ENCODE peak calls at places on chromosomes 12 and 14, in ten cellular contexts. One of them, this sample, is unnamed.

GRCh38 chr12:12734054-12734453 is 16.9 kb downstream of the CDKN1B start:
- DNase-seq in heart left ventricle: no peak
- DNase-seq in GM13977: no peak
- DNase-seq in fibroblast of lung: peak
- DNase-seq in dorsolateral prefrontal cortex: no peak
- DNase-seq in IMR-90: peak
- DNase-seq in fibroblast of the aortic adventitia: peak
- DNase-seq in GM13976: no peak
- DNase-seq in A549: no peak
- DNase-seq in HFFc6: peak
- DNase-seq in this sample: no peak

GRCh38 chr12:131533139-131533538 is 177.8 kb upstream of the SFSWAP start:
- DNase-seq in IMR-90: no peak
- DNase-seq in A549: no peak
- DNase-seq in GM13977: no peak
- DNase-seq in HFFc6: no peak
- DNase-seq in heart left ventricle: no peak
- DNase-seq in fibroblast of the aortic adventitia: no peak
- DNase-seq in fibroblast of lung: no peak
- DNase-seq in dorsolateral prefrontal cortex: no peak
- DNase-seq in GM13976: peak
- DNase-seq in this sample: no peak

GRCh38 chr14:71555654-71556559 is 376.3 kb upstream of the RGS6 start:
- DNase-seq in dorsolateral prefrontal cortex: no peak
- DNase-seq in A549: no peak
- DNase-seq in GM13977: peak
- DNase-seq in GM13976: peak
- DNase-seq in HFFc6: no peak
- DNase-seq in fibroblast of lung: no peak
- DNase-seq in IMR-90: peak
- DNase-seq in fibroblast of the aortic adventitia: peak
- DNase-seq in heart left ventricle: no peak
- DNase-seq in this sample: no peak

GRCh38 chr12:101829639-101830390 is 944 bp downstream of the GNPTAB start:
- DNase-seq in dorsolateral prefrontal cortex: no peak
- DNase-seq in GM13977: no peak
- DNase-seq in heart left ventricle: no peak
- DNase-seq in fibroblast of lung: no peak
- DNase-seq in GM13976: no peak
- DNase-seq in fibroblast of the aortic adventitia: peak
- DNase-seq in HFFc6: no peak
- DNase-seq in IMR-90: no peak
- DNase-seq in A549: no peak
- DNase-seq in this sample: no peak

GRCh38 chr12:14577344-14577743 is 9.7 kb upstream of the PLBD1 start:
- DNase-seq in IMR-90: no peak
- DNase-seq in A549: no peak
- DNase-seq in fibroblast of lung: no peak
- DNase-seq in GM13977: no peak
- DNase-seq in fibroblast of the aortic adventitia: no peak
- DNase-seq in heart left ventricle: no peak
- DNase-seq in HFFc6: no peak
- DNase-seq in GM13976: no peak
- DNase-seq in dorsolateral prefrontal cortex: no peak
- DNase-seq in this sample: peak

GRCh38 chr12:107196681-107197080 is 103.3 kb upstream of the CRY1 start:
- DNase-seq in fibroblast of lung: peak
- DNase-seq in IMR-90: peak
- DNase-seq in heart left ventricle: no peak
- DNase-seq in fibroblast of the aortic adventitia: peak
- DNase-seq in GM13976: no peak
- DNase-seq in GM13977: no peak
- DNase-seq in HFFc6: no peak
- DNase-seq in A549: no peak
- DNase-seq in dorsolateral prefrontal cortex: no peak
- DNase-seq in this sample: no peak

GRCh38 chr12:12983420-12984035 is 16.5 kb downstream of the HEBP1 start:
- DNase-seq in fibroblast of lung: peak
- DNase-seq in HFFc6: peak
- DNase-seq in GM13976: no peak
- DNase-seq in GM13977: peak
- DNase-seq in heart left ventricle: no peak
- DNase-seq in fibroblast of the aortic adventitia: peak
- DNase-seq in dorsolateral prefrontal cortex: no peak
- DNase-seq in A549: peak
- DNase-seq in IMR-90: peak
- DNase-seq in this sample: peak

GRCh38 chr14:33617154-33617553 is 333.7 kb downstream of the EGLN3 start:
- DNase-seq in IMR-90: peak
- DNase-seq in A549: no peak
- DNase-seq in HFFc6: peak
- DNase-seq in GM13976: no peak
- DNase-seq in fibroblast of lung: peak
- DNase-seq in GM13977: no peak
- DNase-seq in dorsolateral prefrontal cortex: no peak
- DNase-seq in heart left ventricle: no peak
- DNase-seq in fibroblast of the aortic adventitia: peak
- DNase-seq in this sample: peak

GRCh38 chr12:93317227-93317626 is 60.5 kb upstream of the NUDT4 start:
- DNase-seq in A549: no peak
- DNase-seq in heart left ventricle: no peak
- DNase-seq in HFFc6: no peak
- DNase-seq in fibroblast of lung: no peak
- DNase-seq in IMR-90: no peak
- DNase-seq in GM13977: no peak
- DNase-seq in dorsolateral prefrontal cortex: no peak
- DNase-seq in fibroblast of the aortic adventitia: no peak
- DNase-seq in GM13976: no peak
- DNase-seq in this sample: no peak

GRCh38 chr12:107091989-107092641 is 1.2 kb downstream of the CRY1 start:
- DNase-seq in GM13977: peak
- DNase-seq in dorsolateral prefrontal cortex: no peak
- DNase-seq in heart left ventricle: no peak
- DNase-seq in fibroblast of lung: peak
- DNase-seq in A549: peak
- DNase-seq in fibroblast of the aortic adventitia: peak
- DNase-seq in GM13976: peak
- DNase-seq in HFFc6: peak
- DNase-seq in IMR-90: peak
- DNase-seq in this sample: peak

GRCh38 chr14:96863327-96863985 is 66.3 kb downstream of the VRK1 start:
- DNase-seq in GM13976: no peak
- DNase-seq in IMR-90: no peak
- DNase-seq in heart left ventricle: no peak
- DNase-seq in A549: no peak
- DNase-seq in dorsolateral prefrontal cortex: no peak
- DNase-seq in HFFc6: no peak
- DNase-seq in fibroblast of lung: no peak
- DNase-seq in fibroblast of the aortic adventitia: no peak
- DNase-seq in GM13977: no peak
- DNase-seq in this sample: no peak

GRCh38 chr14:85535916-85536834 is 6.2 kb downstream of the FLRT2 start:
- DNase-seq in GM13976: no peak
- DNase-seq in fibroblast of lung: peak
- DNase-seq in GM13977: no peak
- DNase-seq in A549: peak
- DNase-seq in heart left ventricle: no peak
- DNase-seq in dorsolateral prefrontal cortex: no peak
- DNase-seq in fibroblast of the aortic adventitia: peak
- DNase-seq in IMR-90: peak
- DNase-seq in HFFc6: peak
- DNase-seq in this sample: no peak

GRCh38 chr12:38113991-38114390 is 202.6 kb upstream of the ALG10B start:
- DNase-seq in fibroblast of the aortic adventitia: no peak
- DNase-seq in dorsolateral prefrontal cortex: no peak
- DNase-seq in GM13976: no peak
- DNase-seq in HFFc6: no peak
- DNase-seq in GM13977: no peak
- DNase-seq in fibroblast of lung: no peak
- DNase-seq in heart left ventricle: no peak
- DNase-seq in A549: no peak
- DNase-seq in IMR-90: no peak
- DNase-seq in this sample: no peak

DNA sequence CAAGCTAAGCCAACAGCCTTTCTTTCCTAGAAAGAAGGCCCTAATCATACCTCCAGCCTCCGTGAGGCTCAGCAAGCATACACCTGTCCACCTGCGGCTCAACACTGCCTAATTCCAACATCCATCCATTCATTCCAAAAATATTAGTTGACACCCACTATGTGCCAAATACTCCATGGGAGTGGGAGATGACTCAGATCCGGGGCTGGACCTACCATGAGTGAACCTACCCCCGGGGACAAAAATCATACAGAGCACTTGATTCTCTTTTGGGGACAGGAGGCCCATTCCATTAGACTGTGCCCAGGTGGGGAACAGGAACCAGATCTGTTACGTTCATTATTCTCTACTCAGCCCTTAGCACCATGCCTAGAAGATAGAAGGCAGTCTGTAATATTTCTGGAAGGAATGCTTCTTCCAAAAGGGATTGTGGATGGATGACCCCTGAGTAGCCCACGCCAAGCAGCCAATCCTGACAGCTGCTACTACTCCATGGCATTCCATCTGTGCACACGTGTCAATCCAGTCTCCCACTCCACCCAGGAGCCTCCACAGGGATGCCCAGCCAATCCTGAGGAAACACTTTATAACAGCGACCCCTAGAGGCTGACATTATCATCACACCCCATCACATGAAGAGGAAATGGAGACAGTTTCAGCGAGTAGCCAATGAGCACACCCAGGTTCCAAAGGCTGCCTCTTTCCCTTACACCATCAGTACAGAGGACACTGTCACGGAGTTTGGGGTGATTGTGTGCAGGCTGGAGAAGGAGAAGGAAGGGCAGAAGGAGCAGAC is 170.7 kb downstream of the ESRRB start:
- DNase-seq in fibroblast of the aortic adventitia: peak
- DNase-seq in fibroblast of lung: no peak
- DNase-seq in IMR-90: no peak
- DNase-seq in heart left ventricle: no peak
- DNase-seq in HFFc6: peak
- DNase-seq in A549: peak
- DNase-seq in GM13977: peak
- DNase-seq in GM13976: peak
- DNase-seq in dorsolateral prefrontal cortex: no peak
- DNase-seq in this sample: no peak
- TF ChIP-seq CTCF in fibroblast of the aortic adventitia: peak
- TF ChIP-seq CTCF in fibroblast of lung: peak
- TF ChIP-seq CTCF in IMR-90: peak
- TF ChIP-seq CTCF in heart left ventricle: peak
- TF ChIP-seq CTCF in HFFc6: peak
- TF ChIP-seq CTCF in A549: peak
- TF ChIP-seq CTCF in GM13977: peak
- TF ChIP-seq CTCF in GM13976: peak
- TF ChIP-seq CTCF in dorsolateral prefrontal cortex: no peak
- TF ChIP-seq CTCF in this sample: peak

GRCh38 chr12:84397279-84397678 is 515.3 kb downstream of the SLC6A15 start:
- DNase-seq in dorsolateral prefrontal cortex: no peak
- DNase-seq in HFFc6: no peak
- DNase-seq in IMR-90: no peak
- DNase-seq in heart left ventricle: no peak
- DNase-seq in fibroblast of lung: peak
- DNase-seq in GM13977: no peak
- DNase-seq in fibroblast of the aortic adventitia: peak
- DNase-seq in A549: no peak
- DNase-seq in GM13976: no peak
- DNase-seq in this sample: no peak
- TF ChIP-seq CTCF in dorsolateral prefrontal cortex: peak
- TF ChIP-seq CTCF in HFFc6: peak
- TF ChIP-seq CTCF in IMR-90: peak
- TF ChIP-seq CTCF in heart left ventricle: peak
- TF ChIP-seq CTCF in fibroblast of lung: peak
- TF ChIP-seq CTCF in GM13977: no peak
- TF ChIP-seq CTCF in fibroblast of the aortic adventitia: no peak
- TF ChIP-seq CTCF in A549: no peak
- TF ChIP-seq CTCF in GM13976: no peak
- TF ChIP-seq CTCF in this sample: no peak

DNA sequence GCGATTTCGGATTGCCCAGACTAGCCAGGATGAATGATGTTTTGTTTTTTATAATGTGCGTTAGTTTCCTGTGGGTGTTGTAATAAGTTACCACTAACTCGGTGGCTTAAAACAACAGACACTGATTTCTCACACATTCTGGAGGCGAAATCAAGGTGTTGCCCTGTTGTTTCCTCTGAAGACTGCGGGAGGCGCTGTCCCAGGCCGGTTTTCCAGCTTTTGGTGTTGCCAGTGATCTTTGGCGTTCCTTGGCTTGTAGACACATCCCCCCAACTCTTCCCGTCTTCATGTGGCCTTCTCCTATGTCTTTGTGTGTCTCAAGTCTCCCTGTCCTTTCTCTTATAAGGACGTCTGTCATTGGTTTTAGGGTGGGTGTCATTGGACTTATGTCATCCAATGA is 267.7 kb downstream of the AACS start:
- DNase-seq in IMR-90: no peak
- DNase-seq in dorsolateral prefrontal cortex: no peak
- DNase-seq in fibroblast of the aortic adventitia: no peak
- DNase-seq in heart left ventricle: no peak
- DNase-seq in GM13976: no peak
- DNase-seq in GM13977: no peak
- DNase-seq in fibroblast of lung: no peak
- DNase-seq in A549: no peak
- DNase-seq in HFFc6: no peak
- DNase-seq in this sample: no peak
- TF ChIP-seq CTCF in IMR-90: no peak
- TF ChIP-seq CTCF in dorsolateral prefrontal cortex: no peak
- TF ChIP-seq CTCF in fibroblast of the aortic adventitia: no peak
- TF ChIP-seq CTCF in heart left ventricle: no peak
- TF ChIP-seq CTCF in GM13976: no peak
- TF ChIP-seq CTCF in GM13977: peak
- TF ChIP-seq CTCF in fibroblast of lung: no peak
- TF ChIP-seq CTCF in A549: no peak
- TF ChIP-seq CTCF in HFFc6: peak
- TF ChIP-seq CTCF in this sample: peak

DNA sequence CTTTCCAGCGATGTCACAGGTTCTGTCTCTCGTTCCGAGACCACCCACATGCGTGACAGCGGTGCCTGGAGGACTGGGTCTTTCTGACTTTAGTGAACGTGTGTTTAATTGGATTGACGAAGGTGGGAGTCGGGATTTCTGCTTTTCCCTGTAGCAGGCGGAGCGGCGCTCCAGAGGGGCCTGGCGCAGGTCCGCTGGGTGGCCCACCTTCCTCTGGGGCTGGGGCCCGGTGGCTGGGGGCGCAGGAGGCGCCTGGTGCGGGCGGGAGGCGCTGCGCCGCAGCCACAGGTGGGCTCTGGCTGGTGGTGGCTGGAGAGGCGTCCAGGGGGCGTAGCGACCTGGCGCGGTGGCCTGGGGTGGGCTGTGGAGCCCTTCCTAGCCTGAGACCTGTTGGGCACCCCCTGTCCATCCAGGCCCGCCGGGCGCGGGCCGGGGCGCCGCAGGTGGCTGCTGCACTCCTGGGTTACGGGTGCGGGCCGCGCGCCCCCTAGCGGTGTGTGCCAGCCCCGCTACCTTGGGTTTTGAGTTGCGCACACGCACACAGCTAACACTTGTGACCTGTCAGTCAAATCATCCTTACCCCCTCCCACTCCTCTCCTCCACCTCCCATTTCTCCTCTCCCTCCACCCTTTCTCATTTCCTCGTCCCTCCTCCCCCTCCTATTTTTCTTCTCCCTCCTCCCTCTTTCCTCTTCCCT is 2.0 kb downstream of the MEG3 start:
- DNase-seq in HFFc6: peak
- DNase-seq in IMR-90: peak
- DNase-seq in GM13976: no peak
- DNase-seq in dorsolateral prefrontal cortex: no peak
- DNase-seq in GM13977: no peak
- DNase-seq in fibroblast of the aortic adventitia: peak
- DNase-seq in A549: no peak
- DNase-seq in fibroblast of lung: peak
- DNase-seq in heart left ventricle: no peak
- DNase-seq in this sample: peak
- TF ChIP-seq CTCF in HFFc6: peak
- TF ChIP-seq CTCF in IMR-90: peak
- TF ChIP-seq CTCF in GM13976: no peak
- TF ChIP-seq CTCF in dorsolateral prefrontal cortex: peak
- TF ChIP-seq CTCF in GM13977: no peak
- TF ChIP-seq CTCF in fibroblast of the aortic adventitia: peak
- TF ChIP-seq CTCF in A549: no peak
- TF ChIP-seq CTCF in fibroblast of lung: peak
- TF ChIP-seq CTCF in heart left ventricle: peak
- TF ChIP-seq CTCF in this sample: peak